ENCODE peak calls at places on chromosomes 16 and 17, in six cellular contexts. X is stimulated activated CD4-positive, alpha-beta T cell treated with anti-CD3 and anti-CD28 coated beads, Interleukin-12 subunit alpha, Interleukin-12 subunit beta, amount 100 ng/mL, for 4 hours; Y is islet precursor cell; U is heart right ventricle; Z is HEK293T; L is cortex of kidney. N is an unnamed sample.

GRCh38 chr16:81940781-81941560 is 70.3 kb downstream of the SDR42E1 start:
- DNase-seq in U (no peak), X (no peak), Z (no peak), Y (no peak), L (no peak), N (peak; percentile 47)

GRCh38 chr17:81309140-81309858 is 14.2 kb upstream of the SLC38A10 start:
- DNase-seq in X (no peak), L (peak; percentile 47), Z (peak; percentile 74), Y (peak; percentile 91), U (peak; percentile 92), N (peak; percentile 99)

GRCh38 chr16:20898938-20899502 is 1.1 kb downstream of the DCUN1D3 start:
- DNase-seq in Y (no peak), L (no peak), X (no peak), U (no peak), Z (no peak), N (no peak)

GRCh38 chr17:67365762-67366192 is 600 bp downstream of the PSMD12 start:
- DNase-seq in Y (no peak), U (no peak), Z (no peak), L (no peak), X (no peak), N (no peak)

GRCh38 chr17:67358612-67359011 is 7.8 kb downstream of the PSMD12 start:
- DNase-seq in Y (no peak), Z (no peak), U (no peak), X (no peak), L (no peak), N (no peak)

GRCh38 chr16:57314161-57314785 is 29.8 kb upstream of the PLLP start:
- DNase-seq in X (no peak), L (no peak), Y (peak; percentile 42), U (no peak), Z (no peak), N (no peak)

GRCh38 chr17:1720856-1721386 is 3.6 kb upstream of the WDR81 start:
- DNase-seq in X (peak; percentile 65), Y (peak; percentile 87), U (no peak), Z (peak; percentile 48), L (no peak), N (no peak)

GRCh38 chr17:48003686-48004120 is 32.8 kb downstream of the CDK5RAP3 start:
- DNase-seq in U (no peak), X (no peak), Z (no peak), Y (peak; percentile 75), L (no peak), N (no peak)

GRCh38 chr17:57682667-57683066 is 62.4 kb downstream of the CCDC182 start:
- DNase-seq in L (no peak), Y (peak; percentile 41), Z (no peak), U (no peak), X (no peak), N (no peak)

GRCh38 chr17:50210249-50211225 is 9.1 kb upstream of the COL1A1 start:
- DNase-seq in Y (peak; percentile 100), U (peak; percentile 63), L (no peak), Z (no peak), X (no peak), N (no peak)

GRCh38 chr17:75785770-75786538 is 1.3 kb downstream of the UNK start:
- DNase-seq in L (no peak), Z (no peak), Y (no peak), U (no peak), X (no peak), N (no peak)

GRCh38 chr16:3283525-3284447 is 495 bp downstream of the ZNF263 start:
- DNase-seq in Y (no peak), Z (no peak), U (no peak), X (no peak), L (no peak), N (no peak)

GRCh38 chr16:11251525-11252481 is 4.2 kb downstream of the SOCS1 start:
- DNase-seq in Z (no peak), X (peak; percentile 79), U (no peak), L (no peak), Y (no peak), N (no peak)